ENCODE peak calls at places on chromosomes 3 and 15, in five cellular contexts. I, Y, H, X and B are unnamed samples.
A peak's percentile ranks its signal among the peaks of the same experiment; 100 is the strongest.

GRCh38 chr3:38271552-38271951 is 5.9 kb downstream of the SLC22A13 start:
- DNase-seq in I (no peak), Y (no peak), H (no peak), X (no peak), B (no peak)

GRCh38 chr15:62848631-62849050 is 193.9 kb upstream of the TPM1 start:
- DNase-seq in I (peak; percentile 20), Y (peak; percentile 38), H (peak; percentile 36), X (no peak), B (no peak)

GRCh38 chr15:66067687-66068086 is 185.9 kb downstream of the MEGF11 start:
- DNase-seq in I (no peak), Y (no peak), H (no peak), X (no peak), B (no peak)

GRCh38 chr15:60093273-60094067 is 89.4 kb downstream of the FOXB1 start:
- DNase-seq in I (no peak), Y (no peak), H (no peak), X (no peak), B (no peak)

GRCh38 chr3:124395584-124396340 is 334.5 kb upstream of the UMPS start:
- DNase-seq in I (no peak), Y (peak; percentile 1), H (no peak), X (no peak), B (no peak)

GRCh38 chr3:178517665-178518366 is 18.4 kb upstream of the KCNMB2 start:
- DNase-seq in I (no peak), Y (no peak), H (no peak), X (no peak), B (no peak)

GRCh38 chr3:155426524-155427230 is 133.2 kb upstream of the STRIT1 start:
- DNase-seq in I (no peak), Y (peak; percentile 66), H (no peak), X (no peak), B (no peak)

GRCh38 chr3:68919000-68919399 is 13.3 kb downstream of the TAFA4 start:
- DNase-seq in I (peak; percentile 42), Y (peak; percentile 29), H (peak; percentile 34), X (peak; percentile 41), B (no peak)

GRCh38 chr3:69084326-69084667 is 440 bp upstream of the ARL6IP5 start:
- DNase-seq in I (no peak), Y (peak; percentile 91), H (peak; percentile 88), X (no peak), B (no peak)

GRCh38 chr3:63519426-63519825 is 133.0 kb upstream of the SNTN start:
- DNase-seq in I (no peak), Y (peak; percentile 2), H (peak; percentile 29), X (no peak), B (no peak)

GRCh38 chr15:25810631-25811077 is 52.5 kb downstream of the ATP10A start:
- DNase-seq in I (no peak), Y (no peak), H (no peak), X (no peak), B (peak; percentile 9)
- TF ChIP-seq CTCF in I (no peak), Y (no peak), H (no peak), X (no peak), B (no peak)

GRCh38 chr15:85615930-85616329 is 178.8 kb downstream of the KLHL25 start:
- DNase-seq in I (peak; percentile 39), Y (peak; percentile 62), H (peak; percentile 66), X (no peak), B (no peak)
- TF ChIP-seq CTCF in I (peak; percentile 53), Y (peak; percentile 56), H (peak; percentile 55), X (no peak), B (peak; percentile 57)

DNA sequence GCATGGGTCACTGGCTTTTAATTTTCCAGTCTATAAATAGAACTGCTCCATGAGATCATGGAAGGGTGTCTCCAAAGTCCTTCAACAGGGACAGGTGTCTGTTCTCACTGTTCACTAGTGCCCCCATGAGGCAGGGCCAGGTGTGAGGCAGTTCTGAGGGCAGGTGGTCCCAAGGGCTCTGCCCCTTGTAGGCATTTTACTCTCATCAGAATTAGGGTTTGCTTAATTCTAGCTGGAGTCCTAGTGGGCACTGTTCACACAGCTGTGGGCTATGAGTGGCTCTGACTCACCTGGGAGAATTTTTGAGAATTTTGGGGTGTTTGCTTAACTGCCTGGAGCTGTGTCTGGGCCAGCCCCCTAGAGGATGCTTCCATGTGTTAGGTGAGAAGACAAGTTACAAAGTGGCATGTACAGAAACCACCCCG is 248.0 kb upstream of the LYSMD4 start:
- DNase-seq in I (no peak), Y (no peak), H (no peak), X (no peak), B (no peak)
- TF ChIP-seq CTCF in I (no peak), Y (no peak), H (no peak), X (no peak), B (peak; percentile 12)

GRCh38 chr3:16595778-16596177 is 9.4 kb downstream of the DAZL start:
- DNase-seq in I (no peak), Y (no peak), H (peak; percentile 28), X (no peak), B (no peak)
- TF ChIP-seq CTCF in I (no peak), Y (no peak), H (peak; percentile 5), X (no peak), B (no peak)

DNA sequence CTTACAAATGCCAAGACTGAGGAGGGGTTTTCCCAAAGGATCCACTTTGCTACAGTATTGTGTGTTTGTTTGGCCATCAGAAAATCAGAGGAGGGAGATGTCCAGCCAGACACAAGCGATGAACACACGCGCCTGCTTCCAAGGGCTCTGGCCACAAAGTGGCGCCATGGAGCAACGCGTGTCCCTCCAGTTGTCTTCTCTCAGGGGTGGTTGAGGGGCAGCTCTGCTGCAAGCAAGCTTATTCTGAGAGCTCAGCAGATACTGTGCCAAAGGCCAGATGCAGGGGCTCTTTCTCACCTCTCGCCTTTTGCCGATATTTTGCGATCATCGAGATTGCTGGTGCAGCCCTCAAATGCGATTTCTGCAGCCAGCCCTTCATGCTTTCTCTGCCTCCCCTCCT is 88.9 kb upstream of the OSBPL11 start:
- DNase-seq in I (peak; percentile 66), Y (peak; percentile 12), H (peak; percentile 8), X (no peak), B (peak; percentile 40)
- TF ChIP-seq CTCF in I (no peak), Y (peak; percentile 34), H (peak; percentile 40), X (no peak), B (peak; percentile 52)

GRCh38 chr15:89652666-89653065 is 2.6 kb downstream of the KIF7 start:
- DNase-seq in I (no peak), Y (no peak), H (no peak), X (no peak), B (no peak)
- TF ChIP-seq CTCF in I (no peak), Y (no peak), H (no peak), X (no peak), B (no peak)

DNA sequence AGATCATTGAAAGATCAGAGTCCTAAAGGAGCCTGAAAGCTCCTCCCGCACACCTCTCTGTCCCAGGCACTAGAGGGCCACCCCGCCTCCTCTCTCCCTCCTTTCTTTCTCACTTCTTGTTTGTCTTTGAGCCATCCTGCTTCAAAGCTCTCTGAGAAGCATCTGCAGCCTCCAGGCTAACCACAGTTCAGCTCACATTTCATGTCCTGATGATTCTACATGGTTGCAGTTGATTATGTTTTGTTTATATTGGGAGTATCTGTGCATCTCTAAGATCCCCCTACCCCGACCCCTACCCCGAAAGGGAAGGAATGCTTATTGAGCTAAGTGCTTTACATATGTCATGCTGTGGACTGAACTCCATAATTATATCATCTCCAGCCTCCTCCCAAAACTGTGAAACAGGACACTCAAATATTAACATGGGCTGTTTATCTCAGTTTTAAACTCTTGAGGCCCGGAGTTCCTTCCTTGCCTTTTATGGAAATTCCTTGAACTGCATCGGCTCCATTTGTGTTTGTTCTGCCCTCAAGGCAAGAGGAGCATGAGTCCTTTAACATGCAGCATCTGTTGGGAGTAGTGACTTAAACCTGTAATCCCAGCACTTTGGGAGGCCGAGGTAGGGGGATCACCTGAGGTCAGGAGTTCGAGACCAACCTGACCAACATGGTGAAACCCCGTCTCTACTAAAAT is 30.9 kb downstream of the MGLL start:
- DNase-seq in I (no peak), Y (peak; percentile 39), H (peak; percentile 66), X (peak; percentile 46), B (no peak)
- TF ChIP-seq CTCF in I (no peak), Y (peak; percentile 29), H (peak; percentile 33), X (no peak), B (peak; percentile 45)